ENCODE peak calls at places on chromosomes 11 and 22, in seven cellular contexts. One of them, this sample, is unnamed.

GRCh38 chr11:69115586-69116560 is 39.9 kb upstream of the SMIM38 start:
- DNase-seq in uterus: no peak
- DNase-seq in endodermal cell: no peak
- DNase-seq in AG04450: no peak
- DNase-seq in sigmoid colon: no peak
- DNase-seq in A549: peak
- DNase-seq in neural progenitor cell: no peak
- DNase-seq in this sample: no peak

GRCh38 chr11:130115218-130115617 is 44.4 kb upstream of the ST14 start:
- DNase-seq in uterus: no peak
- DNase-seq in endodermal cell: no peak
- DNase-seq in AG04450: peak
- DNase-seq in sigmoid colon: no peak
- DNase-seq in A549: no peak
- DNase-seq in neural progenitor cell: no peak
- DNase-seq in this sample: no peak

GRCh38 chr11:65035579-65035978 is 5.4 kb upstream of the SAC3D1 start:
- DNase-seq in uterus: no peak
- DNase-seq in endodermal cell: no peak
- DNase-seq in AG04450: no peak
- DNase-seq in sigmoid colon: no peak
- DNase-seq in A549: no peak
- DNase-seq in neural progenitor cell: no peak
- DNase-seq in this sample: no peak

GRCh38 chr22:30127749-30128166 is 47.5 kb downstream of the HORMAD2 start:
- DNase-seq in uterus: no peak
- DNase-seq in endodermal cell: no peak
- DNase-seq in AG04450: peak
- DNase-seq in sigmoid colon: no peak
- DNase-seq in A549: no peak
- DNase-seq in neural progenitor cell: no peak
- DNase-seq in this sample: no peak

GRCh38 chr22:31567702-31568101 is 71.4 kb downstream of the SFI1 start:
- DNase-seq in uterus: no peak
- DNase-seq in endodermal cell: no peak
- DNase-seq in AG04450: no peak
- DNase-seq in sigmoid colon: no peak
- DNase-seq in A549: no peak
- DNase-seq in neural progenitor cell: no peak
- DNase-seq in this sample: no peak

GRCh38 chr22:22655452-22656108 is 11.2 kb downstream of the GGTLC2 start:
- DNase-seq in uterus: no peak
- DNase-seq in endodermal cell: no peak
- DNase-seq in AG04450: no peak
- DNase-seq in sigmoid colon: no peak
- DNase-seq in A549: no peak
- DNase-seq in neural progenitor cell: no peak
- DNase-seq in this sample: no peak

GRCh38 chr22:19961201-19961580 is 19.6 kb upstream of the TXNRD2 start:
- DNase-seq in uterus: no peak
- DNase-seq in endodermal cell: no peak
- DNase-seq in AG04450: no peak
- DNase-seq in sigmoid colon: no peak
- DNase-seq in A549: no peak
- DNase-seq in neural progenitor cell: no peak
- DNase-seq in this sample: no peak

GRCh38 chr11:116148056-116148455 is 624.7 kb downstream of the BUD13 start:
- DNase-seq in uterus: no peak
- DNase-seq in endodermal cell: peak
- DNase-seq in AG04450: no peak
- DNase-seq in sigmoid colon: no peak
- DNase-seq in A549: no peak
- DNase-seq in neural progenitor cell: peak
- DNase-seq in this sample: no peak

GRCh38 chr11:83303358-83303757 is 17.2 kb upstream of the CCDC90B start:
- DNase-seq in uterus: no peak
- DNase-seq in endodermal cell: no peak
- DNase-seq in AG04450: no peak
- DNase-seq in sigmoid colon: no peak
- DNase-seq in A549: no peak
- DNase-seq in neural progenitor cell: no peak
- DNase-seq in this sample: no peak

GRCh38 chr22:29071261-29072045 is 1.4 kb upstream of the KREMEN1 start:
- DNase-seq in uterus: peak
- DNase-seq in endodermal cell: peak
- DNase-seq in AG04450: no peak
- DNase-seq in sigmoid colon: peak
- DNase-seq in A549: no peak
- DNase-seq in neural progenitor cell: peak
- DNase-seq in this sample: no peak

GRCh38 chr11:117997436-117998200 is 11.4 kb downstream of the IL10RA start:
- DNase-seq in uterus: no peak
- DNase-seq in endodermal cell: peak
- DNase-seq in AG04450: no peak
- DNase-seq in sigmoid colon: no peak
- DNase-seq in A549: no peak
- DNase-seq in neural progenitor cell: no peak
- DNase-seq in this sample: no peak

GRCh38 chr11:83191491-83191890 is 2.0 kb upstream of the ANKRD42 start:
- DNase-seq in uterus: no peak
- DNase-seq in endodermal cell: no peak
- DNase-seq in AG04450: no peak
- DNase-seq in sigmoid colon: no peak
- DNase-seq in A549: no peak
- DNase-seq in neural progenitor cell: no peak
- DNase-seq in this sample: no peak

GRCh38 chr22:18000441-18001039 is 23.8 kb downstream of the MICAL3 start:
- DNase-seq in uterus: no peak
- DNase-seq in endodermal cell: peak
- DNase-seq in AG04450: no peak
- DNase-seq in sigmoid colon: peak
- DNase-seq in A549: no peak
- DNase-seq in neural progenitor cell: peak
- DNase-seq in this sample: no peak

GRCh38 chr11:118607401-118608267 is at the start of gene PHLDB1:
- DNase-seq in uterus: peak
- DNase-seq in endodermal cell: peak
- DNase-seq in AG04450: no peak
- DNase-seq in sigmoid colon: peak
- DNase-seq in A549: peak
- DNase-seq in neural progenitor cell: peak
- DNase-seq in this sample: peak

GRCh38 chr22:19974233-19974861 is 32.7 kb upstream of the TXNRD2 start:
- DNase-seq in uterus: no peak
- DNase-seq in endodermal cell: peak
- DNase-seq in AG04450: no peak
- DNase-seq in sigmoid colon: no peak
- DNase-seq in A549: peak
- DNase-seq in neural progenitor cell: peak
- DNase-seq in this sample: peak

GRCh38 chr22:25167834-25168601 is 31.6 kb upstream of the CRYBB3 start:
- DNase-seq in uterus: no peak
- DNase-seq in endodermal cell: no peak
- DNase-seq in AG04450: no peak
- DNase-seq in sigmoid colon: peak
- DNase-seq in A549: no peak
- DNase-seq in neural progenitor cell: no peak
- DNase-seq in this sample: no peak

GRCh38 chr11:117449111-117449693 is 121.5 kb downstream of the CEP164 start:
- DNase-seq in uterus: no peak
- DNase-seq in endodermal cell: peak
- DNase-seq in AG04450: no peak
- DNase-seq in sigmoid colon: peak
- DNase-seq in A549: no peak
- DNase-seq in neural progenitor cell: no peak
- DNase-seq in this sample: peak

GRCh38 chr22:20319745-20320658 is at the start of gene DGCR6L:
- DNase-seq in uterus: peak
- DNase-seq in endodermal cell: peak
- DNase-seq in AG04450: peak
- DNase-seq in sigmoid colon: peak
- DNase-seq in A549: peak
- DNase-seq in neural progenitor cell: peak
- DNase-seq in this sample: peak

GRCh38 chr11:11391169-11391568 is 38.1 kb upstream of the CSNK2A3 start:
- DNase-seq in uterus: no peak
- DNase-seq in endodermal cell: no peak
- DNase-seq in AG04450: no peak
- DNase-seq in sigmoid colon: no peak
- DNase-seq in A549: no peak
- DNase-seq in neural progenitor cell: no peak
- DNase-seq in this sample: no peak

GRCh38 chr11:11395126-11395525 is 42.1 kb upstream of the CSNK2A3 start:
- DNase-seq in uterus: no peak
- DNase-seq in endodermal cell: no peak
- DNase-seq in AG04450: no peak
- DNase-seq in sigmoid colon: no peak
- DNase-seq in A549: no peak
- DNase-seq in neural progenitor cell: no peak
- DNase-seq in this sample: no peak

GRCh38 chr11:11390068-11390775 is 37.2 kb upstream of the CSNK2A3 start:
- DNase-seq in uterus: no peak
- DNase-seq in endodermal cell: no peak
- DNase-seq in AG04450: no peak
- DNase-seq in sigmoid colon: no peak
- DNase-seq in A549: no peak
- DNase-seq in neural progenitor cell: no peak
- DNase-seq in this sample: no peak

GRCh38 chr11:11389238-11389637 is 36.2 kb upstream of the CSNK2A3 start:
- DNase-seq in uterus: no peak
- DNase-seq in endodermal cell: peak
- DNase-seq in AG04450: no peak
- DNase-seq in sigmoid colon: no peak
- DNase-seq in A549: no peak
- DNase-seq in neural progenitor cell: no peak
- DNase-seq in this sample: no peak

DNA sequence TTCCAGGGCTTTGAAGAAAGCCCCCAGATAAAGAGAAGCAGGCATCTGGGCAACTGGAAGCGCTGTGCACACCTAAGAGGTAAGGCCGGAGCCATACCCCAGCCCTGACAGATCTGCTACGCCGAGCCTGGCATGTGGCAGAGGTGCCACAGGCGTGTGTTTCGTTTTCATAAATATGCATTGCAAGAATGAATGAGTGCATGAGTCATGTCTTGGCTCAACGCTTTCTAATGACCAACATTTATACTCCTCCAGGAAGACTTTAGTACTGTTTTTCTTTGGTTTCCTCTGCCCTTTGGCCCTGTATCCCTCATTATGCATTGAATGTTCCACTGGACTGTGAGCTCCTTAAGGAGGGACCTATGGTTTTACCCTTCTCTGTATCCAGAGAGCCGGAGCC is 38.7 kb upstream of the CSNK2A3 start:
- DNase-seq in uterus: peak
- DNase-seq in endodermal cell: no peak
- DNase-seq in AG04450: peak
- DNase-seq in sigmoid colon: no peak
- DNase-seq in A549: no peak
- DNase-seq in neural progenitor cell: no peak
- DNase-seq in this sample: peak
- H3K27ac ChIP-seq in uterus: peak
- H3K27ac ChIP-seq in endodermal cell: no peak
- H3K27ac ChIP-seq in AG04450: peak
- H3K27ac ChIP-seq in sigmoid colon: peak
- H3K27ac ChIP-seq in A549: peak
- H3K27ac ChIP-seq in neural progenitor cell: no peak
- H3K27ac ChIP-seq in this sample: peak

DNA sequence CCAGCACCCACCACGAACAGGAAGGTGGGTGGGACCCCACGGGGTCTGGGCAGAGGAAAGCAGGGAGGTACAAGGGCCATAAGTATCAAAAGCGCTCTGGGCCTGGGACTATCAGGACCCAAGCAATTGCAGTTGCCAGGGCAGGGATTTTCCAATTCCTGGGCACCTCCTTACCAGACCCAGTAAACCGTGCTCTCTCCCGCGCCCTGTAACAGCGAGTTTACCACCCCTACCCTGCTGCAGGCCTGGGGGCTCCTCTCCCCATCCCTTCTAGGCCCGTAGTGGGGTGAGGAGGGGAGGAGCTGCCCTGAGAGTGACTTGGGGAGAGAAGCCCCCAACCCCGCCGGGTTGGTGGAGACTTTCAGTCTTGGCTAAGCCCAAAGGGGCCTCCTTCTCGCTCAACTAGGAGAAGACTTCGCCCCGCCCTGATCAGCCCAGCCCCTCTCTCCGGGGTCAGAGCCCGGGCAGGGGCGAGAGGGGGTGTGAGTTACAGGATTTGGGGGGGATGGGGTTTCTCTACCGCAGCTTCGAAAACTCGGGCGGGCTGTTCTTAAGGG is 5.4 kb downstream of the PAX6 start:
- DNase-seq in uterus: no peak
- DNase-seq in endodermal cell: peak
- DNase-seq in AG04450: no peak
- DNase-seq in sigmoid colon: no peak
- DNase-seq in A549: no peak
- DNase-seq in neural progenitor cell: peak
- DNase-seq in this sample: no peak
- H3K4me3 ChIP-seq in uterus: no peak
- H3K4me3 ChIP-seq in endodermal cell: peak
- H3K4me3 ChIP-seq in AG04450: no peak
- H3K4me3 ChIP-seq in sigmoid colon: no peak
- H3K4me3 ChIP-seq in A549: no peak
- H3K4me3 ChIP-seq in neural progenitor cell: peak
- H3K4me3 ChIP-seq in this sample: no peak

GRCh38 chr22:32617883-32618282 is 143.3 kb downstream of the FBXO7 start:
- DNase-seq in uterus: peak
- DNase-seq in endodermal cell: no peak
- DNase-seq in AG04450: no peak
- DNase-seq in sigmoid colon: no peak
- DNase-seq in A549: no peak
- DNase-seq in neural progenitor cell: no peak
- DNase-seq in this sample: no peak
- H3K27ac ChIP-seq in uterus: peak
- H3K27ac ChIP-seq in endodermal cell: no peak
- H3K27ac ChIP-seq in AG04450: no peak
- H3K27ac ChIP-seq in sigmoid colon: peak
- H3K27ac ChIP-seq in A549: no peak
- H3K27ac ChIP-seq in neural progenitor cell: no peak
- H3K27ac ChIP-seq in this sample: no peak

GRCh38 chr11:120771551-120772060 is 252.3 kb upstream of the TBCEL start:
- DNase-seq in uterus: no peak
- DNase-seq in endodermal cell: peak
- DNase-seq in AG04450: no peak
- DNase-seq in sigmoid colon: peak
- DNase-seq in A549: no peak
- DNase-seq in neural progenitor cell: no peak
- DNase-seq in this sample: no peak

GRCh38 chr11:120766318-120766717 is 254.8 kb downstream of the GRIK4 start:
- DNase-seq in uterus: no peak
- DNase-seq in endodermal cell: no peak
- DNase-seq in AG04450: no peak
- DNase-seq in sigmoid colon: no peak
- DNase-seq in A549: no peak
- DNase-seq in neural progenitor cell: no peak
- DNase-seq in this sample: no peak
- H3K4me3 ChIP-seq in uterus: no peak
- H3K4me3 ChIP-seq in endodermal cell: no peak
- H3K4me3 ChIP-seq in AG04450: no peak
- H3K4me3 ChIP-seq in sigmoid colon: no peak
- H3K4me3 ChIP-seq in A549: no peak
- H3K4me3 ChIP-seq in neural progenitor cell: no peak
- H3K4me3 ChIP-seq in this sample: no peak